ENCODE peak calls at places on chromosomes 13 and 19, in eight cellular contexts. P is endodermal cell; B is A549; R is K562; H is RWPE1; L is GM06990; A is CD4-positive, alpha-beta T cell; J is Peyer's patch. W is an unnamed sample.

GRCh38 chr19:50835785-50836542 is 2.6 kb upstream of the KLK15 start:
- DNase-seq in R (peak; percentile 96), L (peak; percentile 85), P (peak; percentile 91), A (peak; percentile 37), B (peak; percentile 95), H (peak; percentile 86), J (peak; percentile 89), W (peak; percentile 93)

GRCh38 chr13:105047676-105048295 is 1487.7 kb downstream of the EFNB2 start:
- DNase-seq in L (no peak), J (no peak), B (no peak), A (no peak), H (no peak), R (no peak), P (no peak), W (no peak)

GRCh38 chr19:3507371-3508120 is 1.4 kb downstream of the FZR1 start:
- DNase-seq in P (peak; percentile 83), R (peak; percentile 57), J (peak; percentile 62), H (no peak), A (no peak), L (no peak), B (no peak), W (no peak)

GRCh38 chr13:49443327-49443688 is 556 bp downstream of the CAB39L start:
- DNase-seq in B (no peak), H (no peak), R (no peak), J (no peak), A (no peak), P (no peak), L (no peak), W (peak; percentile 15)

GRCh38 chr19:40279120-40279551 is 6.0 kb downstream of the AKT2 start:
- DNase-seq in A (no peak), H (no peak), L (no peak), R (no peak), J (no peak), P (no peak), B (no peak), W (no peak)

GRCh38 chr19:45376045-45376724 is 5.8 kb upstream of the ERCC2 start:
- DNase-seq in R (peak; percentile 2), J (no peak), L (no peak), A (no peak), H (peak; percentile 74), B (peak; percentile 64), P (peak; percentile 84), W (no peak)

GRCh38 chr19:23461120-23461519 is 65.8 kb upstream of the ZNF91 start:
- DNase-seq in R (no peak), H (no peak), J (no peak), P (no peak), A (no peak), B (no peak), L (no peak), W (no peak)

GRCh38 chr19:2266183-2266993 is 10.2 kb upstream of the JSRP1 start:
- DNase-seq in P (no peak), R (peak; percentile 60), J (peak; percentile 95), A (peak; percentile 30), L (peak; percentile 79), B (no peak), H (no peak), W (peak; percentile 75)

GRCh38 chr13:68046900-68047299 is 816.8 kb upstream of the PCDH9 start:
- DNase-seq in L (no peak), A (no peak), P (no peak), J (no peak), R (no peak), H (no peak), B (no peak), W (no peak)

GRCh38 chr13:50276550-50276949 is 261.3 kb downstream of the KCNRG start:
- DNase-seq in B (no peak), H (no peak), J (no peak), A (no peak), R (no peak), L (no peak), P (no peak), W (no peak)

GRCh38 chr13:50732712-50733111 is 110.8 kb downstream of the DLEU7 start:
- DNase-seq in A (no peak), P (no peak), R (no peak), H (no peak), L (no peak), B (no peak), J (no peak), W (no peak)

GRCh38 chr13:106096661-106097092 is 438.8 kb downstream of the EFNB2 start:
- DNase-seq in R (no peak), P (no peak), H (peak; percentile 30), L (no peak), A (no peak), J (no peak), B (peak; percentile 25), W (no peak)

GRCh38 chr13:42525035-42525504 is 48.9 kb upstream of the TNFSF11 start:
- DNase-seq in R (no peak), A (no peak), P (no peak), J (no peak), B (no peak), H (peak; percentile 34), L (no peak), W (no peak)

GRCh38 chr13:114124921-114125320 is 7.5 kb downstream of the RASA3 start:
- DNase-seq in B (no peak), P (no peak), L (no peak), J (no peak), H (no peak), R (no peak), A (peak; percentile 56), W (peak; percentile 62)

GRCh38 chr19:7917292-7918061 is 2.7 kb upstream of the SNAPC2 start:
- DNase-seq in R (no peak), J (peak; percentile 75), H (no peak), B (peak; percentile 65), A (peak; percentile 41), P (peak; percentile 88), L (peak; percentile 72), W (peak; percentile 58)

DNA sequence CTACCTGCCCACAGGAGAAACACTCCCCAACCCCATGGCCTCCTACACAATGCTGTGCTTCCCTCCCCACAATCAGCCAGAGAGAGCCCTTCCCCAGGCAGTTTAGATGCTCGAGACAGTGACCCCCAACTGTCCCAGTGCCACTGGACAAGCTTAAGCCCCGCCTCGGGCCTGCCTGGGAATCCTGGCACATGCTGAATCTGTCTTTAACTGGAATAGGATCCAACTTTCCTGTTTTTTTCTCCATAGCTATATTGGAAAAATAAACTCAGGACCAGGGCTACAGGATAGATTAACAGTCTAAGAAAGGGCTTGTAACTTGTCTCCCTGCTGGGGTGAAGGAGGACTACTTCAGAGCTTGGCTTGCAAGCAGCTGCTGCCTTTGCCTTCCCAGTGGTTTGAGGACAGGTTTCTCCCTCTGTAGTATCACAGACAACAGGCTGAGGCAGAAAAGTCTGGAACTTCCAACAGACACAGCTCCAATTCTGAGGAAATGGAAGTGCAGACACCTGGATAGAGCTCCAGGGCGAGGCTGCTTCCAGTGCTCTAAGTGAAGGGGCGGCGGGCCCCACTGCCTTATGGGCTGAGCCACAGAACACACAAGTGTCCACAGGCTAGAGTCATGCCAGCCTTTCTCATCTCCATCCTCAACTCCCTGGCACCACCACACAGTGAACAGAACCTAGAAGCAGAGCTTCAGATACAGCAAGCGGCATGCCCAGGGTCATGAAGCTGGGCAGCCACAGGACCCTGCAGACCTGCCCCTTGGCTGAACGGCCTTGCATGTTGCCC is 228.3 kb downstream of the TUBA3C start:
- DNase-seq in P (no peak), A (no peak), J (no peak), L (no peak), R (no peak), B (no peak), H (no peak), W (peak; percentile 2)
- TF ChIP-seq CTCF in P (no peak), A (no peak), J (no peak), L (no peak), R (no peak), B (no peak), H (no peak), W (no peak)

GRCh38 chr19:5478925-5479588 is 23.8 kb downstream of the ZNRF4 start:
- DNase-seq in R (no peak), A (no peak), J (no peak), B (no peak), L (no peak), H (no peak), P (no peak), W (no peak)

GRCh38 chr19:5479958-5480357 is 24.7 kb downstream of the ZNRF4 start:
- DNase-seq in L (no peak), J (no peak), B (no peak), A (no peak), R (no peak), P (no peak), H (no peak), W (no peak)

GRCh38 chr19:5481957-5482356 is 26.7 kb downstream of the ZNRF4 start:
- DNase-seq in J (no peak), B (no peak), L (no peak), P (no peak), H (no peak), A (no peak), R (no peak), W (no peak)

GRCh38 chr19:5478241-5478924 is 23.2 kb downstream of the ZNRF4 start:
- DNase-seq in J (no peak), P (no peak), R (no peak), A (no peak), L (no peak), B (no peak), H (no peak), W (no peak)

DNA sequence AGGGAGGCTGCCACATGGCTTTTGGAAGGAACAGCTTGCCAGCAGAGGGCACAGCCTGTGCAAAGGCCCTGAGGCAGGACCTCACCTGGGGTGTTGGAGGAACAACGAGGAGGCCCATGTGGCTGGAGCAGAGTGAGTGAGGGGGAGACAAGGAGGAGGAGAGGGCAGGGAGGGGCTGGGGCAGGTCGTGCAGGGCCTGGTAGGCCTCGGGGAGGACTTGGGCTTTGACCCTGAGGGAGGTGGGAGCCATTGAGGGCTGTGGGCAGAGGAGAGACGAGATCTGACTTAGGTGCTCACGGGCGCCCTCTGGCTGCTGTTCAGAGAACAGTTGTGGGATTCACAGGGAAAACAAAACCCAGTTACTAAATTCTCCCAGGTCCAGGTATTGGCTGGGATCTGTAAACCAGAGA is 25.2 kb downstream of the ZNRF4 start:
- DNase-seq in A (peak; percentile 5), P (peak; percentile 82), L (no peak), J (peak; percentile 64), B (peak; percentile 46), R (peak; percentile 55), H (peak; percentile 24), W (peak; percentile 60)
- TF ChIP-seq CTCF in A (peak; percentile 43), P (peak; percentile 77), L (peak; percentile 63), J (peak; percentile 19), B (peak; percentile 31), R (peak; percentile 73), H (peak; percentile 59), W (peak; percentile 42)

GRCh38 chr13:75704942-75705320 is 68.8 kb downstream of the LMO7 start:
- DNase-seq in L (no peak), P (no peak), J (peak; percentile 81), B (no peak), R (no peak), H (peak; percentile 72), A (no peak), W (no peak)
- TF ChIP-seq CTCF in L (no peak), P (no peak), J (peak; percentile 42), B (no peak), R (no peak), H (no peak), A (no peak), W (no peak)

GRCh38 chr13:94115054-94115453 is 364.4 kb downstream of the DCT start:
- DNase-seq in H (no peak), J (no peak), B (no peak), A (no peak), R (no peak), L (no peak), P (no peak), W (no peak)
- TF ChIP-seq CTCF in H (no peak), J (no peak), B (no peak), A (no peak), R (no peak), L (peak; percentile 25), P (peak; percentile 57), W (no peak)

W was measured in GM10248.